ENCODE peak calls at places on chromosomes 16 and 17, in five cellular contexts. One of them, this sample, is unnamed.

GRCh38 chr16:46673320-46674013 is 15.5 kb downstream of the VPS35 start:
- DNase-seq in GM12878: peak; percentile 27
- DNase-seq in A549: peak; percentile 78
- DNase-seq in K562: peak; percentile 77
- DNase-seq in HepG2: peak; percentile 79
- DNase-seq in this sample: peak; percentile 89

GRCh38 chr16:54000361-54000760 is 286.2 kb downstream of the IRX3 start:
- DNase-seq in HepG2: no peak
- DNase-seq in GM12878: no peak
- DNase-seq in K562: no peak
- DNase-seq in A549: no peak
- DNase-seq in this sample: no peak

GRCh38 chr16:83619381-83620150 is 188.2 kb upstream of the HSBP1 start:
- DNase-seq in GM12878: no peak
- DNase-seq in A549: no peak
- DNase-seq in HepG2: no peak
- DNase-seq in K562: no peak
- DNase-seq in this sample: no peak

GRCh38 chr16:88315543-88316105 is 67.1 kb upstream of the ZNF469 start:
- DNase-seq in GM12878: no peak
- DNase-seq in A549: peak; percentile 75
- DNase-seq in K562: peak; percentile 71
- DNase-seq in HepG2: peak; percentile 50
- DNase-seq in this sample: no peak

GRCh38 chr17:57623620-57624019 is 121.5 kb downstream of the CCDC182 start:
- DNase-seq in HepG2: no peak
- DNase-seq in K562: no peak
- DNase-seq in A549: no peak
- DNase-seq in GM12878: no peak
- DNase-seq in this sample: no peak

GRCh38 chr16:67399218-67399733 is 6.0 kb upstream of the TPPP3 start:
- DNase-seq in A549: peak; percentile 37
- DNase-seq in GM12878: no peak
- DNase-seq in HepG2: no peak
- DNase-seq in K562: peak; percentile 81
- DNase-seq in this sample: peak; percentile 90

GRCh38 chr16:81366316-81366932 is 51.7 kb downstream of the GAN start:
- DNase-seq in K562: peak; percentile 52
- DNase-seq in GM12878: peak; percentile 23
- DNase-seq in HepG2: peak; percentile 38
- DNase-seq in A549: peak; percentile 67
- DNase-seq in this sample: peak; percentile 70

GRCh38 chr16:89565506-89566372 is 5.3 kb downstream of the RPL13 start:
- DNase-seq in K562: peak; percentile 62
- DNase-seq in A549: peak; percentile 74
- DNase-seq in GM12878: no peak
- DNase-seq in HepG2: peak; percentile 57
- DNase-seq in this sample: peak; percentile 85

GRCh38 chr17:65093930-65094329 is 37.4 kb upstream of the GNA13 start:
- DNase-seq in K562: no peak
- DNase-seq in A549: peak; percentile 45
- DNase-seq in HepG2: no peak
- DNase-seq in GM12878: no peak
- DNase-seq in this sample: peak; percentile 53

DNA sequence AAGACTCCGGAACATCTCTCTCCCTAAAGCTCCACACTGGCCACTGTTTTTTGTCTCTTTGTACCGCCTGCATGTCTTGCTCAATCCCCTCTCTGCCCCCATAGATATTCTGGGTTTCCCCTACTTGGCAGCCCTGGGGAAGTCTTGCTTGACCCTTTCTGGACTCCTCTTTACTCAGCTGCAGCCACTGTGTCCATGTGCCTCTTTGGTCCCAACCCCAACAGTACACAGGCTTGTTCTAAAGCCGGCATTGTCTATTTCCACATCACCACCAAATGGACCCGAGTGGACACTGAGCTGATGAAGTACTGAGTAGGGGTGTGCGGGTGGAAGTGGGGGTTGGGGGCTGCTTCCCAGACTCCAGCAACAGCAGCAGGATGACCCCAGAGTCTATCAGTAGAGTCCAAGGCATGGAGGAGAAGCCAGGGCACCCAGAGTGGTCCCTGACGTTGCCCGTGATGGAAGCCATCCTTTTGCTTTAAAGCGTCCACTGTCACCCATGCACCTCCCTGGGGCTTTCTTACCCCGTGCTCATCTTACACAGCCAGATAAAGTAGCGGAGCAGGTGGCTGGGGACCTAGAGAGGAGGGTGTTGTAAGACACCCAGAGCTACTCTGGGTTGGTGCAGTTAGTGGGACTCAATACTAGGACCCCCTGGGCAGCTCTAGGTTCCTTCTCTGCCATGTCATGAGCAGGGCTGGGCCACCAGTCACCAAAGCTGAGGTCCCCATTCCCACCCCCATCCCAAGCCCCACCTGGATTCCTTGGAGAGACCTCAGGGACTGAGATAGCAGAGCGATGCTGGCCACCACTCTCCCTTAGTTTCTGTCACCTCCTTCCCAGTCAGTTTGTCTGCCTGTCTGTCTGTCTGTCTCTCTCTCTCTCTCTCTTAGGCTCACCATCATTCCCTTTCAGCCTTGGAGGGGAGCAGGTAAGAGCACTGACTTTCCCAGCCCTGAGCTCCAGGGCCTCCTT is 6.2 kb downstream of the CD300LB start:
- DNase-seq in K562: no peak
- DNase-seq in A549: no peak
- DNase-seq in HepG2: no peak
- DNase-seq in GM12878: no peak
- DNase-seq in this sample: no peak
- H3K4me2 ChIP-seq in K562: no peak overlapping the region
- H3K4me2 ChIP-seq in A549: no peak overlapping the region
- H3K4me2 ChIP-seq in HepG2: no peak overlapping the region
- H3K4me2 ChIP-seq in GM12878: no peak overlapping the region
- H3K4me2 ChIP-seq in this sample: no peak overlapping the region

GRCh38 chr17:81025756-81026155 is 9.2 kb upstream of the BAIAP2 start:
- DNase-seq in A549: no peak
- DNase-seq in K562: no peak
- DNase-seq in GM12878: no peak
- DNase-seq in HepG2: no peak
- DNase-seq in this sample: no peak
- TF ChIP-seq JUNB in A549: no peak
- TF ChIP-seq JUNB in K562: no peak
- TF ChIP-seq JUNB in GM12878: no peak
- TF ChIP-seq JUNB in HepG2: no peak
- TF ChIP-seq JUNB in this sample: no peak

DNA sequence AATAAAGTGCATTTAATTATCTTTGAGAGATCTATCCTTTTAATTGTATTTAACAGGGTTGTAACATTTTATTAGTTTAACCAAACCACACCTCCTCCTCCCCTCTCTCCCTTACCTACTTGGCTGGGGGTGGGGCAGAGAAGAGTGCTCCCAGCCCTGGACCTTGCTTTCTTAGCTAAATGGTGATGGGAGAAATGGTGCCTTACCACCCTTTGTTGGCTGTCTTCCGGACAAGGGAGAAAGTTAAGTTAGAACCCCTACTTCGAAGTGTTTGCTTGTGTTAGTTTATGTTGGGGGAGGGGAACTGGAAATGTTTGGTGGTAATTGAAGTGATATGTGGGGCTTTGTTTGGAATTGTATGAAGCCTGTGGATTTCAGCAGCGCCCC is 3.9 kb downstream of the FZD2 start:
- DNase-seq in GM12878: no peak
- DNase-seq in A549: no peak
- DNase-seq in HepG2: no peak
- DNase-seq in K562: no peak
- DNase-seq in this sample: peak; percentile 69
- H3K4me2 ChIP-seq in GM12878: no peak overlapping the region
- H3K4me2 ChIP-seq in A549: peak overlapping the region; percentile 92
- H3K4me2 ChIP-seq in HepG2: no peak overlapping the region
- H3K4me2 ChIP-seq in K562: no peak overlapping the region
- H3K4me2 ChIP-seq in this sample: peak overlapping the region; percentile 65

DNA sequence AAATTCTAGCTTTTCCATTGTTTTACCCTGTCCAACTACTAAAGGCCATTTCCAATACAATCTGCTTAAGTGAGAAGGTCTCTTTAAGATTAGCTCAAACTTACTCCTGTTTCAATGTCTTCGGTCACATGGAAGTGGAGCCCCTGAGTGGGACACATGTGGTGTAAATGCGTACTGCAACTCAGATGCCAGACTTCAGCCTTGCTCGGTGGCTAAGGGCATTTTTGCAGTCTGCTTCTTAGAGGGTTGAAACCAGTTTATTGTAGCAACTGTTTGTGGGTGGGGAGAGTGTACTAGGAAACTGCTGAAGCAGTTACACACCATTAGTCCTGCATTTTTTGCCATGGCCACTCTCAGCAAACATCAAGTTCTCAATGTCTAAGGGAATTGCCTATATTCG is 140.6 kb downstream of the PARN start:
- DNase-seq in GM12878: no peak
- DNase-seq in K562: peak; percentile 55
- DNase-seq in HepG2: peak; percentile 57
- DNase-seq in A549: peak; percentile 85
- DNase-seq in this sample: peak; percentile 79
- TF ChIP-seq JUNB in GM12878: no peak
- TF ChIP-seq JUNB in K562: no peak
- TF ChIP-seq JUNB in HepG2: no peak
- TF ChIP-seq JUNB in A549: no peak
- TF ChIP-seq JUNB in this sample: no peak

GRCh38 chr16:85029981-85030381 is 2.4 kb downstream of the KIAA0513 start:
- DNase-seq in K562: no peak
- DNase-seq in HepG2: no peak
- DNase-seq in A549: no peak
- DNase-seq in GM12878: no peak
- DNase-seq in this sample: no peak
- H3K4me2 ChIP-seq in K562: no peak overlapping the region
- H3K4me2 ChIP-seq in HepG2: no peak overlapping the region
- H3K4me2 ChIP-seq in A549: peak overlapping the region; percentile 78
- H3K4me2 ChIP-seq in GM12878: peak overlapping the region; percentile 100
- H3K4me2 ChIP-seq in this sample: no peak overlapping the region

GRCh38 chr17:14434506-14434905 is 133.6 kb downstream of the HS3ST3B1 start:
- DNase-seq in GM12878: peak; percentile 1
- DNase-seq in A549: no peak
- DNase-seq in HepG2: no peak
- DNase-seq in K562: no peak
- DNase-seq in this sample: no peak
- TF ChIP-seq JUNB in GM12878: no peak
- TF ChIP-seq JUNB in A549: no peak
- TF ChIP-seq JUNB in HepG2: no peak
- TF ChIP-seq JUNB in K562: no peak
- TF ChIP-seq JUNB in this sample: no peak

GRCh38 chr16:3876695-3877094 is 3.8 kb downstream of the CREBBP start:
- DNase-seq in A549: no peak
- DNase-seq in K562: no peak
- DNase-seq in GM12878: no peak
- DNase-seq in HepG2: no peak
- DNase-seq in this sample: no peak
- H3K4me2 ChIP-seq in A549: no peak overlapping the region
- H3K4me2 ChIP-seq in K562: no peak overlapping the region
- H3K4me2 ChIP-seq in GM12878: peak overlapping the region; percentile 65
- H3K4me2 ChIP-seq in HepG2: peak overlapping the region; percentile 96
- H3K4me2 ChIP-seq in this sample: no peak overlapping the region

This sample was measured in GM23338.